ENCODE peak calls at places on chromosome 17, in nine cellular contexts. K is AG10803, L is thoracic aorta, J is HCT116, F is fibroblast of villous mesenchyme, A is A549, S is neural crest cell, U is endothelial cell, R is breast epithelium. I is an unnamed sample.

GRCh38 chr17:48725005-48725293 is 2.0 kb downstream of the PRAC2 start:
- DNase-seq in K (no peak), L (no peak), J (no peak), F (no peak), A (no peak), S (no peak), U (no peak), R (no peak), I (no peak)

GRCh38 chr17:71959129-71959528 is 161.7 kb upstream of the SOX9 start:
- DNase-seq in K (peak), L (no peak), J (peak), F (peak), A (peak), S (no peak), U (no peak), R (no peak), I (no peak)

GRCh38 chr17:82012482-82013295 is 10.0 kb downstream of the CENPX start:
- DNase-seq in K (no peak), L (no peak), J (no peak), F (no peak), A (no peak), S (no peak), U (no peak), R (no peak), I (no peak)

GRCh38 chr17:1108810-1109605 is 70.8 kb downstream of the ABR start:
- DNase-seq in K (peak), L (no peak), J (no peak), F (peak), A (peak), S (no peak), U (peak), R (no peak), I (peak)

GRCh38 chr17:69609495-69610315 is 195.2 kb downstream of the MAP2K6 start:
- DNase-seq in K (peak), L (no peak), J (peak), F (peak), A (no peak), S (peak), U (peak), R (no peak), I (no peak)

GRCh38 chr17:75370288-75370687 is 35.2 kb downstream of the GRB2 start:
- DNase-seq in K (no peak), L (peak), J (no peak), F (no peak), A (no peak), S (no peak), U (no peak), R (no peak), I (no peak)

GRCh38 chr17:40813804-40814203 is 8.6 kb downstream of the KRT10 start:
- DNase-seq in K (no peak), L (no peak), J (no peak), F (no peak), A (no peak), S (no peak), U (no peak), R (no peak), I (no peak)

GRCh38 chr17:31320791-31321190 is 631 bp downstream of the EVI2A start:
- DNase-seq in K (peak), L (no peak), J (no peak), F (peak), A (no peak), S (no peak), U (no peak), R (no peak), I (no peak)

GRCh38 chr17:41664587-41665565 is 23.8 kb upstream of the EIF1 start:
- DNase-seq in K (no peak), L (no peak), J (no peak), F (no peak), A (no peak), S (no peak), U (no peak), R (no peak), I (no peak)

GRCh38 chr17:46193626-46194392 is 580 bp upstream of the KANSL1 start:
- DNase-seq in K (peak), L (peak), J (peak), F (peak), A (peak), S (peak), U (peak), R (peak), I (peak)

GRCh38 chr17:65455972-65456343 is 105.5 kb downstream of the AXIN2 start:
- DNase-seq in K (peak), L (no peak), J (no peak), F (peak), A (no peak), S (no peak), U (peak), R (no peak), I (no peak)

DNA sequence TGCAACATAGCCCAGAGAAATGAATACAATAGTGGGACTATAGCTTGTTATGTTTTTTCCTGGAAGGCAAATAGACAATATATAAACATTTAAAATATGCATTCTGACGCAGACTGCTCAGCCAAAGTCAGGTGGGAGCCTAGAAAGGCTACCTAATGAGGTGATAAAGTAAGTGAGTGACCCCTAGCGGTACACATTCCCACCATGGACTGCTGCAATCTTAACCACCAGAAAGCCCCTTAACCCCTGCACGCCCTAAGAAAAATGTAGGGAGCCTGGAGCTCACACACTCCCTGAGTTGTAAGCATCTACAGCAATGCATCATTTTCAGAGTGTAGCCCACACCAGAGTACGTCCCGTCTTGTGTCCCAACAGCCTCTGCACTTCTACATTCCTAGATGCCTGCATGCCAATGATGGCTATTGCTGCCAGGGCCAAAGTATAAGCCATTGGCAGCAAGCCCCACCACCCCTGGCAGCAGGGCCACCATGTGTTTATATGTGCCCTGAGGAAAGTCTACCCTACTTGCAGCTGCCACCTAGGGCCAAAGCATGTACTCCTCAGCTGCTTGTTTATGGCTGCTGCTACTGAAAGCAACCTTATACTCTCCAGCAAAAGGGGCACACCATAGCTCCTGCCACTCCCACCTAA is 127.6 kb downstream of the KIF2B start:
- DNase-seq in K (no peak), L (no peak), J (no peak), F (no peak), A (no peak), S (no peak), U (peak), R (no peak), I (no peak)
- TF ChIP-seq CTCF in K (no peak), L (no peak), J (no peak), F (no peak), A (no peak), S (peak), U (peak), R (no peak), I (no peak)

GRCh38 chr17:61834610-61835009 is 28.7 kb downstream of the BRIP1 start:
- DNase-seq in K (no peak), L (no peak), J (no peak), F (no peak), A (no peak), S (no peak), U (no peak), R (no peak), I (no peak)

GRCh38 chr17:61839300-61839786 is 24.0 kb downstream of the BRIP1 start:
- DNase-seq in K (no peak), L (no peak), J (no peak), F (no peak), A (no peak), S (no peak), U (no peak), R (no peak), I (no peak)

GRCh38 chr17:61833536-61834203 is 29.7 kb downstream of the BRIP1 start:
- DNase-seq in K (peak), L (no peak), J (peak), F (peak), A (peak), S (no peak), U (no peak), R (no peak), I (no peak)

GRCh38 chr17:61836266-61837174 is 26.8 kb downstream of the BRIP1 start:
- DNase-seq in K (no peak), L (no peak), J (no peak), F (no peak), A (no peak), S (no peak), U (no peak), R (no peak), I (no peak)

DNA sequence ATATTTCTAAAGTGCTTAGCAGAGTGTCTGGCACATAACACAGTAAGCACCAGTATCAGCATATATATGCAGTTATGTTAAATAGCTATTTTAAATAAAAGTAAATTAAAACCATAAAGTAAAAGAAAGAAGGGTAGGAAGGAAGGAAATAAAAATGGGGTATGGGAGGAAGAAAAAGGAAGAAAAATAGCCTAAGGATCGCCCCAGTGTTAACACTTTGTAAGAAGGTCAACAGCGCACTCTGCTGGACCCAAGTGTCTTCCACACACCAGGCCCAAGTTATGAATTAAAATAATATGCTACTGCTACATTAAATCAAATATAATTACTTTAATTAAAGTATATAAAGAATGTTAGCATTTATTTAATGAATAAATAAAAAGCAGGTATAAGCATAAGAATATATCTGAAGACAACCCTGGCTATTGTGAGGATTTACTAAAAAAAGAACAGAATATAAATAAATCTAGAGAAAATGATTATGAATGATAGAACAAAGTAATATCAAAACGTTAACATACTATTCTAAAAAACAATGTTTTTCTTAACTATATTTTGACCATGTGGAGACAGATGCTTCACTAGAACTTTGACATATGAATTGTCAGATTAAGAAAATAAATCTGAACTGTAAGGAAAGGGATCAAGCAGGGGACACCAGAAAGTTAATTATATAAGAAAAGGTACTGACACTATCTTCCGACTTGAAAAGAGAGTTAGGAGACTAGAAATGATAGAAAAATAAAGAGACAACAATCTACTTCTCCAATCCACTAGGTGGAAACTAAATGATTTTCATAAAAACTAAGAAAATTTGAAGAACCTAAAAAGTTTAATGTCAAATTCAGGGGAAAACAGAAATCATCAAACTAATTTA is 25.9 kb downstream of the BRIP1 start:
- DNase-seq in K (peak), L (no peak), J (peak), F (peak), A (peak), S (peak), U (peak), R (no peak), I (peak)
- TF ChIP-seq CTCF in K (peak), L (peak), J (peak), F (peak), A (peak), S (peak), U (peak), R (peak), I (peak)

GRCh38 chr17:27264068-27264812 is 29.7 kb upstream of the WSB1 start:
- DNase-seq in K (no peak), L (no peak), J (no peak), F (no peak), A (no peak), S (no peak), U (no peak), R (no peak), I (no peak)
- TF ChIP-seq CTCF in K (no peak), L (no peak), J (no peak), F (no peak), A (no peak), S (no peak), U (no peak), R (no peak), I (no peak)

GRCh38 chr17:79042421-79043190 is 18.6 kb downstream of the C1QTNF1 start:
- DNase-seq in K (peak), L (no peak), J (peak), F (peak), A (peak), S (no peak), U (peak), R (peak), I (peak)
- TF ChIP-seq CTCF in K (peak), L (peak), J (peak), F (peak), A (peak), S (peak), U (peak), R (peak), I (peak)

DNA sequence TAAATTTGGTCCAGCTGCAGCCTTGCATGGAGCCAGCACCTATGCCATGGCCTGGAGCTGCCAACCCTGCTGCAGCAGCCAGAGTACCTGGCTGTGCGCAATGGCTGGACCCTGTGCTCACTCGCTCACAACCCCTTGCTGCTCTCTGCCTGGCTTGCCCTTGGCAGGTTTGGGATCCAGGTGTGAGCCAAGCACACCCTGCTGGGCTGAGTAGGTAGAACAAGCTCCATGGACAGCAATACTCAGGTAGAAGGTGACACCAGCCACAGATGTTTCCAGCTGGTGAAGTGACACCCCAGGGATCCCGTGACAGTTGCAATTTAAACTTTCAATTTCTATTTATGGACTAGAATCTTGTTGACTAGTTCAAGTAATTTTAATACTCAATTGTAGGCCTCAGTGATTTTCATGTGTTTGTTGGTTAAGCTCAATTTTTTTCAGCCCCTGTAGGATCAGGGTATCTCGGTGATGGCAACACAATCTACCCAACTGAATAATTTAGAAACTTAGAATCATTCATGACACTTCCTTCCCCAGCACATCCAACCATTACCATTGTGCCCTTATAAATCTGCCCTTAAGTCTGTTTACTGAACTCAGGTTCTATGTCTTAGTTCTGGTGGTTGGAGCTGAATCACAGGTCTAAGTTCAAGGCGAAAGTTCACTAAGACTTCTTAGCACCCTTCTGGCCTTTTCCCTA is 480.0 kb downstream of the PMP22 start:
- DNase-seq in K (no peak), L (no peak), J (no peak), F (no peak), A (no peak), S (no peak), U (no peak), R (no peak), I (no peak)
- TF ChIP-seq CTCF in K (no peak), L (no peak), J (peak), F (no peak), A (no peak), S (no peak), U (no peak), R (no peak), I (no peak)

GRCh38 chr17:39576187-39576586 is 31.5 kb downstream of the NEUROD2 start:
- DNase-seq in K (peak), L (no peak), J (peak), F (no peak), A (peak), S (peak), U (peak), R (no peak), I (no peak)
- TF ChIP-seq CTCF in K (peak), L (peak), J (peak), F (peak), A (peak), S (peak), U (peak), R (no peak), I (no peak)

DNA sequence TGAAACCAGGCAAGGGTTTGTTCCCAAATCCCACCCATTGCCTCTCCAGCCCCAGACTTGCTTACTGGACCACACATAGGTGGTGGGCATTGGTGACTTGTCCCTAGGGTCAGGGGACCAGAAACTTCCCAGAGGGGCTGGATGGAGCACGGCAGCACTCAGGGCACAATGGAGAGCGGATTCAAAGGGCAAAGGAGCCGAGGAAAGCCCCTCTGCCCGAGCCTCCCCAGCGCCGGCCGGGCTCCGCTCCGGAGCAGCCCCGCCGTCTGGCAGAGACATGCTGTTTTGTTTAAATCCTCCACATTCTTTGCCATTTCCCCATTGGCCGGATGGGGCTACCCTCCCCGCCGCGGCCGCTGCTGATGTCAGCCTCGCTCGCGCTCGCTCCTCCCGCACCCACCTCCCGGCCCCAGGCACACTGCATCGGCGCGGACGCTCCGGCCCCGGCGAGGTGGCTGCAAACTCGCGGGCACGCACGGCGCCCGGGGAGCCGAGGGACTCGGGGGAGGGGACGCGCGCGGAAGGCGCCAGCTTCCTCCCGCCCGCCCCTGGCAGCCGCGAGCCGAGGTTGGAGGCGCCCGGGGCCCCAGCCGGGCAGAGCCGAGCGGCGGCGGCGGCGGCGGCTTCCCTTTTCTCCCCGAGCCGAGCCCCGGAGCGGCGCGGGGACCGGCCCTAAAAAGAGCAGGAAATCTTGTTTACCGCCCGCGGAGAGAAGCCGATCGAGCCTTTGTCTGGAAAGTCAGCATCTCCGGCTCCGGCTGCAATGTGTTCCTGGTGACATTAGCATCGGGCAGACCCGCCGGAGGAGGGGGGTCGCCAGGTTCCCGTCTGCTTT is at the start of gene PITPNC1:
- DNase-seq in K (peak), L (peak), J (peak), F (peak), A (peak), S (peak), U (peak), R (peak), I (peak)
- TF ChIP-seq CTCF in K (no peak), L (peak), J (no peak), F (no peak), A (peak), S (no peak), U (no peak), R (no peak), I (peak)

GRCh38 chr17:83098241-83099085 is 19.1 kb downstream of the METRNL start:
- DNase-seq in K (no peak), L (no peak), J (no peak), F (no peak), A (no peak), S (no peak), U (no peak), R (no peak), I (no peak)
- TF ChIP-seq CTCF in K (no peak), L (no peak), J (no peak), F (no peak), A (no peak), S (no peak), U (no peak), R (no peak), I (no peak)

DNA sequence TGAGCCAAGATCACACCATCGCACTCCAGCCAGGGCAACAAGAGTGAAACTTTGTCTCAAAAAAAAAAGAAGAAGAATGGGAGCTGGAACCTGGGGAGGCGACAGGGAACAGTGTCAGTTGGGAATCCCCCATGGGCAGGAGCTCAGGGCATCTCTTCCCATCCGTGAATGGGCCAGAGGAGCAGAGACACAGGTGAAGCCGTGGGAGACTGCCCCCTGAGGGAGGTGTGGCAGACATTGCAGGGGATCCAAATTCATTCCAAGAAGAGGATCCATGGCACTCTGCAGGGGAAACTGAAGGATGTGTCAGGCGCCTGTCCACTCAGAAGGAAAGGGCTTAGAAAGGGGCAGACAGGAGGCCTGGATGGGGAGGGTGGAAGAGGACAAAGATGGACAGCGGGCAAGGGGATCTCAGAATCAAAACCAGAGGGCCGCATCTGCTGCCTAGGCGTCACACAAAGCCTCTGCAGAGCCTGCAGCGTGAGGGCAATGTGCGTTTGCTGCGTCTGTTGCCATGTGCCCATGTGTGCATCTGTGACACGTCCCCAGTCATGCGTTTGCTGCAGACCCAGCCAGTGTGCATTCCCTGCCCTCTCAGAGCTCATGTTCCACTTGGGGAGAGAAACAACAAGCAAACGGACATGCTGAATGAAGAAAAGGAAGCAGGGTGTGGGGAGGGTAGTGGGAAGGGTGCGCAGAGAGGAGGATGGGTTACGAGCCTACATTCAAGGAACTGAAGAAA is 30.6 kb upstream of the TNRC6C start:
- DNase-seq in K (no peak), L (no peak), J (no peak), F (no peak), A (no peak), S (no peak), U (no peak), R (no peak), I (no peak)
- TF ChIP-seq CTCF in K (no peak), L (no peak), J (no peak), F (no peak), A (no peak), S (no peak), U (no peak), R (no peak), I (no peak)

I was measured in natural killer cell.